ENCODE peak calls at places on chromosome 11, in ten cellular contexts. F, A, O, T, R, Y, Z, C, D and G are unnamed samples.

GRCh38 chr11:45182902-45183301 is 36.5 kb downstream of the PRDM11 start:
- DNase-seq in F (no peak), A (peak; percentile 20), O (peak; percentile 60), T (peak; percentile 46), R (no peak), Y (peak; percentile 46), Z (peak; percentile 65), C (no peak), D (no peak), G (no peak)

GRCh38 chr11:123054301-123055065 is 7.5 kb downstream of the HSPA8 start:
- DNase-seq in F (no peak), A (peak; percentile 57), O (peak; percentile 55), T (no peak), R (no peak), Y (peak; percentile 75), Z (no peak), C (no peak), D (no peak), G (no peak)

GRCh38 chr11:36075053-36075452 is 131.2 kb downstream of the LDLRAD3 start:
- DNase-seq in F (no peak), A (no peak), O (no peak), T (no peak), R (no peak), Y (no peak), Z (no peak), C (no peak), D (no peak), G (no peak)

GRCh38 chr11:107272561-107272960 is 185.1 kb downstream of the CWF19L2 start:
- DNase-seq in F (no peak), A (no peak), O (no peak), T (no peak), R (no peak), Y (no peak), Z (no peak), C (no peak), D (no peak), G (peak; percentile 88)

GRCh38 chr11:8227156-8228152 is 36.2 kb downstream of the LMO1 start:
- DNase-seq in F (no peak), A (no peak), O (no peak), T (no peak), R (no peak), Y (no peak), Z (no peak), C (no peak), D (no peak), G (no peak)

GRCh38 chr11:1573847-1574255 is 1.8 kb upstream of the DUSP8 start:
- DNase-seq in F (no peak), A (no peak), O (no peak), T (peak; percentile 87), R (no peak), Y (peak; percentile 62), Z (peak; percentile 71), C (no peak), D (no peak), G (no peak)

GRCh38 chr11:134725211-134725610 is 313.2 kb upstream of the B3GAT1 start:
- DNase-seq in F (no peak), A (no peak), O (no peak), T (no peak), R (no peak), Y (no peak), Z (no peak), C (no peak), D (no peak), G (no peak)

GRCh38 chr11:16738949-16739262 is 459 bp downstream of the C11orf58 start:
- DNase-seq in F (no peak), A (no peak), O (no peak), T (no peak), R (no peak), Y (no peak), Z (no peak), C (no peak), D (no peak), G (no peak)

GRCh38 chr11:59616396-59616982 is 915 bp upstream of the OSBP start:
- DNase-seq in F (no peak), A (peak; percentile 76), O (no peak), T (no peak), R (no peak), Y (no peak), Z (no peak), C (no peak), D (no peak), G (no peak)
- H3K27ac ChIP-seq in F (no peak overlapping the region), A (peak overlapping the region; percentile 93), O (peak overlapping the region; percentile 70), T (peak overlapping the region; percentile 98), R (peak overlapping the region; percentile 91), Y (peak overlapping the region; percentile 69), Z (peak overlapping the region; percentile 95), C (peak overlapping the region; percentile 89), D (peak overlapping the region; percentile 77), G (peak overlapping the region; percentile 97)

GRCh38 chr11:88480217-88480616 is 142.7 kb upstream of the CTSC start:
- DNase-seq in F (no peak), A (no peak), O (no peak), T (no peak), R (no peak), Y (no peak), Z (no peak), C (no peak), D (no peak), G (no peak)

GRCh38 chr11:88482871-88483301 is 145.3 kb upstream of the CTSC start:
- DNase-seq in F (no peak), A (no peak), O (no peak), T (no peak), R (no peak), Y (no peak), Z (no peak), C (no peak), D (no peak), G (no peak)

GRCh38 chr11:88474655-88475054 is 137.1 kb upstream of the CTSC start:
- DNase-seq in F (no peak), A (no peak), O (no peak), T (no peak), R (no peak), Y (no peak), Z (no peak), C (no peak), D (no peak), G (no peak)

GRCh38 chr11:88475991-88476418 is 138.5 kb upstream of the CTSC start:
- DNase-seq in F (no peak), A (no peak), O (no peak), T (no peak), R (no peak), Y (no peak), Z (peak; percentile 67), C (no peak), D (no peak), G (no peak)

DNA sequence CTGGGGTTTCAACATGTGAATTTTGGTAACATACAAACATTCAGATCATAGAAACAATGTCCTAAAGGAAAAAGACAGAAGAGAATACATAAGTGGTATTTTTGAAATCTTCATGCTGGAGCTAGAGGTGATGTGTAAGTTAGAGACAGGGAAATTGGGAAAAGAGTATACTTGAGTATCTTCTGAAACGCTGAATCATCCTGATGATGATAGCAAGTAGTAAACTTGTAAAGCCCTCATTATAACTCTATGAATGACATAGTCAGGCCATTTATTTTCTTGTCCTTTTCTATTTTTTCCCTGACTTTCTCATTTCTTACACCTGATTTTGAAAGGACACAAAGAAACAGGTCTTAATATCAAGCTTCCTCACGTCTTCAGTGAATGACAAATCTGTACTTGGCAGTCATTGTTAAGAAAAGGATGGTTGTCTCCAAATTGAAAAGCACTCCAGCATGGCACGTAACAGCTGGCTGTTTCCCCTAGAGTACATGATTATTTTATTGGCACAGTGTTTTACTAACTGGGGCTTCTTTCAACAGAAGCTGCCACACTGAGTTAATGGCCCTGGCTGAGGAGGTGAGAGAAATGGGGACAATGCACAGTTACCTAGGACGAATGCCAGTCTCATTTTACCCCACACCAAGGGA is 140.7 kb upstream of the CTSC start:
- DNase-seq in F (no peak), A (no peak), O (no peak), T (no peak), R (no peak), Y (no peak), Z (no peak), C (no peak), D (no peak), G (no peak)
- TF ChIP-seq EP300 in F (no peak), A (no peak), O (no peak), T (no peak), R (no peak), Y (no peak), Z (no peak), C (no peak), D (no peak), G (no peak)

GRCh38 chr11:114056409-114056808 is 3.1 kb upstream of the ZBTB16 start:
- DNase-seq in F (no peak), A (no peak), O (no peak), T (no peak), R (no peak), Y (no peak), Z (no peak), C (no peak), D (no peak), G (no peak)

GRCh38 chr11:114057147-114057546 is 2.4 kb upstream of the ZBTB16 start:
- DNase-seq in F (no peak), A (no peak), O (no peak), T (peak; percentile 79), R (no peak), Y (no peak), Z (peak; percentile 64), C (peak; percentile 58), D (no peak), G (no peak)

GRCh38 chr11:114058026-114058706 is 1.3 kb upstream of the ZBTB16 start:
- DNase-seq in F (no peak), A (no peak), O (no peak), T (no peak), R (no peak), Y (no peak), Z (peak; percentile 84), C (peak; percentile 68), D (peak; percentile 54), G (no peak)

GRCh38 chr11:114058871-114059277 is 637 bp upstream of the ZBTB16 start:
- DNase-seq in F (no peak), A (no peak), O (no peak), T (peak; percentile 47), R (no peak), Y (no peak), Z (peak; percentile 82), C (no peak), D (peak; percentile 59), G (no peak)

GRCh38 chr11:114057605-114058004 is 1.9 kb upstream of the ZBTB16 start:
- DNase-seq in F (no peak), A (no peak), O (no peak), T (no peak), R (no peak), Y (no peak), Z (no peak), C (no peak), D (no peak), G (no peak)
- H3K27ac ChIP-seq in F (no peak overlapping the region), A (no peak overlapping the region), O (no peak overlapping the region), T (peak overlapping the region; percentile 99), R (no peak overlapping the region), Y (no peak overlapping the region), Z (peak overlapping the region; percentile 97), C (no peak overlapping the region), D (peak overlapping the region; percentile 100), G (no peak overlapping the region)

DNA sequence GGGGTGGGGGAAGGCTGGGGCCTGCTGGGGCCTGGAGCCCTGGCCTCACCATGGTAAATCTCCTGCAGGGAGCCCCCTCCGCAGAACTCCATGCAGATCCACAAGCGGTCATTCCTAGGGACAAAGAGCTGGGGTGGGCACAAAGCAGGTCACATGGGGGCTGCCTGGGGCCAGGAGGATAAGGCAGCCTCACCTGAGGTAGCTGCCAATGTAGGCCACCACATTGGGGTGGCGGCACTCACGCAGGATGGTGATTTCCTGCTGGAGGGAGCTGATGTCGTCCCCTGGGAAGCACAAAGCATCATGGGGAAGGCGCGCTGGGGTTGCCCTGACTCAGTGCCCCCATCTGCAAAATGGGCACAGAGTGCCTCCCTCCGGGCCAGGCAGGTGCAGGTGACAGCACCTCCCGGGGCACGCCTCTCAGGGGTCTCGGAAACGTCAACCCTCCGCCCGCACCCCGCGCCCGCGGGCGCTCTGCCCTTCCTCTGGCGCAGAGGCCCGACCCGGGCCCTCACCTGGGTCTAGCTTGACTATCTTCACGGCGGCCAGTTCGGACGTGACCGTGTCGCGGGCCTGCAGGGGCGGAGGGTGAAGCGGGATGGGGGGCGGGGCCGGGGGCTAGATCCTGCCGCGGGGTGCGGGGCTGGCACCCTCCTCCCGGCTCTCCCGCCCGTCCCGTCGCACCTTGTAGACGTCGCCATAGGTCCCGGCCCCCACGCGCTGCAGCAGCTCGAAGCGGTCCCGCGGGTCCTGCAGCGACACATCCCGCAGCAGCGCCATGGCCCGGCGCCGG is 448 bp downstream of the MAP4K2 start:
- DNase-seq in F (no peak), A (peak; percentile 30), O (no peak), T (no peak), R (no peak), Y (peak; percentile 61), Z (peak; percentile 69), C (peak; percentile 79), D (no peak), G (no peak)
- TF ChIP-seq EP300 in F (no peak), A (no peak), O (no peak), T (no peak), R (no peak), Y (no peak), Z (no peak), C (no peak), D (no peak), G (no peak)